ENCODE peak calls at places on chromosomes 12 and 14, in nine cellular contexts. O is IMR-90, W is stomach, R is prostate gland, S is endothelial cell of umbilical vein, D is HCT116, I is esophagus squamous epithelium, L is adrenal gland, A is tibial nerve. K is an unnamed sample.

GRCh38 chr12:62868820-62869219 is 66.1 kb downstream of the PPM1H start:
- DNase-seq in O (no peak), W (no peak), R (no peak), S (no peak), D (no peak), I (no peak), L (no peak), A (no peak), K (no peak)

GRCh38 chr14:101601603-101602465 is 40.5 kb downstream of the DIO3 start:
- DNase-seq in O (no peak), W (peak), R (no peak), S (no peak), D (no peak), I (no peak), L (no peak), A (no peak), K (peak)

GRCh38 chr12:85422766-85423165 is 142.7 kb downstream of the ALX1 start:
- DNase-seq in O (no peak), W (no peak), R (no peak), S (no peak), D (no peak), I (no peak), L (no peak), A (no peak), K (no peak)

GRCh38 chr12:122687091-122687490 is 16.1 kb downstream of the HCAR2 start:
- DNase-seq in O (peak), W (peak), R (peak), S (no peak), D (no peak), I (no peak), L (no peak), A (no peak), K (no peak)

GRCh38 chr12:113368331-113368730 is 9.9 kb downstream of the PLBD2 start:
- DNase-seq in O (no peak), W (no peak), R (no peak), S (no peak), D (no peak), I (no peak), L (no peak), A (no peak), K (no peak)

GRCh38 chr14:67268456-67269115 is 27.4 kb downstream of the PALS1 start:
- DNase-seq in O (peak), W (no peak), R (no peak), S (no peak), D (no peak), I (no peak), L (no peak), A (no peak), K (no peak)

GRCh38 chr12:27185234-27186045 is 58.6 kb upstream of the STK38L start:
- DNase-seq in O (peak), W (no peak), R (no peak), S (peak), D (no peak), I (no peak), L (no peak), A (no peak), K (no peak)

GRCh38 chr12:98064501-98064900 is 450.9 kb upstream of the TMPO start:
- DNase-seq in O (no peak), W (no peak), R (no peak), S (no peak), D (no peak), I (no peak), L (no peak), A (no peak), K (no peak)

GRCh38 chr12:7128681-7129593 is at the start of gene RBP5:
- DNase-seq in O (no peak), W (no peak), R (no peak), S (no peak), D (no peak), I (no peak), L (peak), A (no peak), K (no peak)

GRCh38 chr12:121799175-121799841 is 4.5 kb upstream of the SETD1B start:
- DNase-seq in O (peak), W (peak), R (peak), S (peak), D (peak), I (no peak), L (peak), A (peak), K (peak)

GRCh38 chr12:56158926-56159461 is 835 bp downstream of the MYL6 start:
- DNase-seq in O (peak), W (peak), R (peak), S (peak), D (no peak), I (peak), L (peak), A (peak), K (peak)

GRCh38 chr12:123126294-123127144 is 24.4 kb downstream of the PITPNM2 start:
- DNase-seq in O (peak), W (peak), R (no peak), S (peak), D (peak), I (no peak), L (peak), A (peak), K (peak)

GRCh38 chr14:55446127-55446736 is 5.8 kb upstream of the TBPL2 start:
- DNase-seq in O (peak), W (peak), R (peak), S (peak), D (peak), I (no peak), L (peak), A (no peak), K (no peak)

DNA sequence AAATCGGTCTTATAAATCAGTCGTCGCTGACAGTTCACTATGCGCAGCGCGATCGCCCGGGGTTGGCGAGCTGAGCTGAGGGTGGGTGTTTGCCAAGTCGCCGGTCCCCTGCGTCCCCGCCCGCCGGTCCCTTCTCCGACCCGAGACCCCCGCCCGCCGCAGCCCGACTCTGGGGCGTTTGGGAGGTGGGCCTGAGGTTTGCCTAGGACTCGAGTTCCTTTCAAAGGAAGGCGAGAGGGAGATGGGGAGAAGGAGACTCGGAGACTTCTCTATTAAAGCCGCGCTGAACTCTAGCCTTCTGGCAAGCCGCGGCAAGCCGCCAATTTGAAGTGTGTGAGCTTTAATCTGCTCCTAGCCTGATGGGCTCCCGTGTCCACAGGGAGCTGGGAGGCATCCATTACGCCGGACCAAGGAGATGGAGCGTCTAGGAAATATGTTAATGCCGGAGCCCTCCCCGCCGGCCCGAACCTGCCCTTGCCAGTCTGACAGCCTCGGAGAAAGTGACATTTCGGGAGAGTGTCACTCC is 392.8 kb downstream of the NOVA1 start:
- DNase-seq in O (no peak), W (peak), R (peak), S (peak), D (no peak), I (no peak), L (peak), A (peak), K (no peak)
- H3K4me3 ChIP-seq in O (no peak), W (peak), R (peak), S (peak), D (no peak), I (peak), L (peak), A (peak), K (peak)

DNA sequence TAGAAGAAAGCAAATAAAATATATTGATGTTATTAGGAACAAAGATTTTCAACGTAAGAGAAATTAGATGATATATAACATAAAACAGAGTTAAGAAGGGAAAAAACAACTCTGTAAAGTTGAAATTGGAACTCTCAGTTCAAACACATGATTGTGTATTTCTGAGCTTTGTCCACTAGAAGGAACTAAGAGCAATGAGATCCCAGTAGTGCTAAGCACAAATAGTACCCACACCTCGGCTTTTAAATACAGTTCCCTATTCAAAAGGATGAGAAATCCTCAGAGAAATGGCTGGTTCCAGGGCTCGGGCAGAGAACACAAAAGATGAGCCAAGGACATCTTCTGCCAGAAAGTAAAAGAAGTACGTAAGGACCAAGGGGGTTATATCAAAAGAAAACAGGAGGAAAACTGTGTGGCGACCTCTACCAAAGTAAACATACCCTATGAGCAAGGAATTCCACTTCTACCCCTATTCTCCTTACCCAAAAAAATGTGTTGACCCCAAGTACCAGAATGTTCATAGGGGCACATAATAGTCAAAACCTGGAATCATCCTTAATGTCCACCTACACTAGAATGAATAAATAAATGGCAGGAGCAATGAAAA is 96.6 kb downstream of the SPTSSA start:
- DNase-seq in O (peak), W (no peak), R (no peak), S (peak), D (no peak), I (no peak), L (no peak), A (no peak), K (no peak)
- TF ChIP-seq CTCF in O (peak), W (peak), R (no peak), S (no peak), D (peak), I (no peak), L (peak), A (no peak), K (no peak)

GRCh38 chr12:50517456-50518048 is 12.8 kb downstream of the DIP2B start:
- DNase-seq in O (peak), W (no peak), R (no peak), S (peak), D (no peak), I (no peak), L (no peak), A (no peak), K (no peak)
- TF ChIP-seq POLR2A in O (no peak), W (no peak), R (no peak), S (no peak), D (no peak), I (no peak), L (no peak), A (no peak), K (no peak)

GRCh38 chr14:60641722-60642269 is 7.5 kb downstream of the SIX1 start:
- DNase-seq in O (no peak), W (no peak), R (no peak), S (no peak), D (no peak), I (no peak), L (no peak), A (no peak), K (no peak)

GRCh38 chr14:60640859-60641721 is 8.2 kb downstream of the SIX1 start:
- DNase-seq in O (no peak), W (no peak), R (no peak), S (no peak), D (no peak), I (no peak), L (no peak), A (no peak), K (no peak)

GRCh38 chr14:60643443-60644402 is 5.6 kb downstream of the SIX1 start:
- DNase-seq in O (peak), W (no peak), R (peak), S (no peak), D (no peak), I (no peak), L (no peak), A (no peak), K (no peak)

GRCh38 chr14:60642270-60642789 is 6.9 kb downstream of the SIX1 start:
- DNase-seq in O (no peak), W (no peak), R (no peak), S (no peak), D (no peak), I (no peak), L (no peak), A (no peak), K (no peak)

GRCh38 chr14:60642790-60643397 is 6.4 kb downstream of the SIX1 start:
- DNase-seq in O (no peak), W (no peak), R (no peak), S (no peak), D (no peak), I (no peak), L (no peak), A (no peak), K (no peak)
- H3K4me3 ChIP-seq in O (no peak), W (no peak), R (peak), S (no peak), D (no peak), I (no peak), L (no peak), A (no peak), K (no peak)

GRCh38 chr14:64026600-64026999 is 173.8 kb downstream of the SYNE2 start:
- DNase-seq in O (no peak), W (no peak), R (no peak), S (no peak), D (no peak), I (no peak), L (no peak), A (no peak), K (no peak)
- TF ChIP-seq CTCF in O (no peak), W (no peak), R (no peak), S (no peak), D (no peak), I (no peak), L (no peak), A (no peak), K (no peak)

DNA sequence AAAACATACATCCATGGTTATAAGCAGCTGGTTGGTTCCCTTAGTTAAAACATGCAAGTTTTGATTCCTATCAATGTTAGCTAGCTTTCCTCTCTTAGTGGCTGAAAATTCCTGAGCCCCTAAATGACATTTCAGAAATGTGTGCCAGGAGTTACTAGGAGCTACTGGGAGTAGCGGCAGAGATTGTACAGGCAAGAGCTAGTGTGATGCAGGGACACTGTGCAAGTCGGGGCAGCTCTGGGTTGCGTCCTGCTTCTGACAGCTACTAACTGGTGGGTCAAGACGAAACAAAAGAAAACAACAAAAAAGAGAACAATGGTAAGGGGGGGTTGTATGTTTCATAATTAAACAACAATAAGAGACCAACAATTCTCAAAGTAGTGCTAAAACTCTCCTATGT is 35.4 kb downstream of the LRIG3 start:
- DNase-seq in O (no peak), W (no peak), R (no peak), S (no peak), D (no peak), I (no peak), L (no peak), A (no peak), K (no peak)
- TF ChIP-seq POLR2A in O (no peak), W (no peak), R (no peak), S (no peak), D (no peak), I (no peak), L (no peak), A (no peak), K (no peak)

GRCh38 chr12:12465522-12465921 is 97.1 kb downstream of the DUSP16 start:
- DNase-seq in O (no peak), W (no peak), R (no peak), S (no peak), D (no peak), I (no peak), L (no peak), A (no peak), K (no peak)

GRCh38 chr12:12456637-12457036 is 99.8 kb downstream of the BORCS5 start:
- DNase-seq in O (peak), W (no peak), R (no peak), S (peak), D (no peak), I (no peak), L (no peak), A (no peak), K (no peak)

GRCh38 chr12:12466157-12466556 is 96.5 kb downstream of the DUSP16 start:
- DNase-seq in O (no peak), W (no peak), R (no peak), S (no peak), D (no peak), I (no peak), L (no peak), A (no peak), K (no peak)

GRCh38 chr12:12461281-12461922 is 101.3 kb downstream of the DUSP16 start:
- DNase-seq in O (no peak), W (no peak), R (no peak), S (no peak), D (no peak), I (no peak), L (no peak), A (no peak), K (no peak)

DNA sequence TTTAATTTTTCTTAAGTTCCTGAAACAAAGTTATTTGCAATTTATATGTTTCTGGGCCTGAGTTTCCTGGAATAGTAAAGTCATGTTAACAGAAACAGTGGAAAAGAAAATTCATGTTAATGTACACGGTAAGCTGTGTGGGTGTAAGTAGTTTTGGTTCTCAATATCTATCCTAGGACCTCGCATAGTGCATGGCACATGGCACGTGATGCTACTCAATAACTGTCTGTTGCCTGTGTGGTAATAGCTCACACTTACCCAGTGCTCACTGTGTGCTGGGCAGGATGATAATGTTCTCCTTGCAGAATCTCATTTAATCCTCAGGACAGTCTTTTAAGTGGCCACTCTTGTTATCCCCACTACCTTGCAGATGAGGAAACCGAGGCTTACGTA is 100.7 kb downstream of the DUSP16 start:
- DNase-seq in O (no peak), W (no peak), R (no peak), S (no peak), D (no peak), I (no peak), L (no peak), A (no peak), K (no peak)
- H3K4me3 ChIP-seq in O (no peak), W (no peak), R (no peak), S (no peak), D (no peak), I (no peak), L (no peak), A (no peak), K (no peak)

GRCh38 chr14:31505411-31505810 is 17.6 kb upstream of the GPR33 start:
- DNase-seq in O (peak), W (no peak), R (no peak), S (peak), D (no peak), I (no peak), L (no peak), A (no peak), K (no peak)

GRCh38 chr14:31510855-31511254 is 23.0 kb upstream of the GPR33 start:
- DNase-seq in O (no peak), W (no peak), R (no peak), S (no peak), D (no peak), I (no peak), L (no peak), A (no peak), K (no peak)

GRCh38 chr14:31508140-31508539 is 20.3 kb upstream of the GPR33 start:
- DNase-seq in O (no peak), W (no peak), R (no peak), S (no peak), D (no peak), I (no peak), L (no peak), A (no peak), K (no peak)

GRCh38 chr14:31510222-31510621 is 22.4 kb upstream of the GPR33 start:
- DNase-seq in O (peak), W (no peak), R (no peak), S (peak), D (peak), I (no peak), L (no peak), A (no peak), K (no peak)
- TF ChIP-seq CTCF in O (peak), W (peak), R (peak), S (peak), D (peak), I (peak), L (peak), A (peak), K (no peak)

K was measured in lower leg skin.